ENCODE peak calls at places on chromosomes 6 and 20, in seven cellular contexts. One of them, this sample, is unnamed.

GRCh38 chr6:115665310-115665709 is 395.4 kb downstream of the FRK start:
- DNase-seq in SK-N-SH: no peak
- DNase-seq in K562: no peak
- DNase-seq in HCT116: no peak
- DNase-seq in T47D: no peak
- DNase-seq in GM12878: no peak
- DNase-seq in H1: no peak
- DNase-seq in this sample: no peak

GRCh38 chr6:44696686-44697085 is 309.2 kb downstream of the CDC5L start:
- DNase-seq in SK-N-SH: peak; percentile 59
- DNase-seq in GM12878: no peak
- DNase-seq in HCT116: no peak
- DNase-seq in K562: no peak
- DNase-seq in T47D: no peak
- DNase-seq in H1: no peak
- DNase-seq in this sample: no peak

GRCh38 chr6:91691449-91691848 is 1104.6 kb upstream of the MAP3K7 start:
- DNase-seq in K562: no peak
- DNase-seq in HCT116: no peak
- DNase-seq in T47D: peak; percentile 5
- DNase-seq in H1: no peak
- DNase-seq in SK-N-SH: no peak
- DNase-seq in GM12878: no peak
- DNase-seq in this sample: no peak

GRCh38 chr6:29791786-29792122 is 35.9 kb upstream of the HLA-G start:
- DNase-seq in H1: no peak
- DNase-seq in HCT116: no peak
- DNase-seq in K562: no peak
- DNase-seq in SK-N-SH: peak; percentile 14
- DNase-seq in T47D: no peak
- DNase-seq in GM12878: no peak
- DNase-seq in this sample: no peak

GRCh38 chr6:130676077-130676772 is 151.0 kb upstream of the SMLR1 start:
- DNase-seq in K562: no peak
- DNase-seq in GM12878: no peak
- DNase-seq in SK-N-SH: no peak
- DNase-seq in HCT116: no peak
- DNase-seq in T47D: no peak
- DNase-seq in H1: no peak
- DNase-seq in this sample: no peak

GRCh38 chr6:39350723-39351505 is 28.4 kb upstream of the KCNK16 start:
- DNase-seq in H1: no peak
- DNase-seq in GM12878: no peak
- DNase-seq in HCT116: no peak
- DNase-seq in K562: no peak
- DNase-seq in T47D: no peak
- DNase-seq in SK-N-SH: no peak
- DNase-seq in this sample: no peak

GRCh38 chr20:36018208-36018988 is 50.0 kb downstream of the CNBD2 start:
- DNase-seq in SK-N-SH: no peak
- DNase-seq in K562: no peak
- DNase-seq in H1: no peak
- DNase-seq in GM12878: no peak
- DNase-seq in T47D: no peak
- DNase-seq in HCT116: no peak
- DNase-seq in this sample: peak; percentile 85

GRCh38 chr6:18343741-18344140 is 43.4 kb upstream of the RNF144B start:
- DNase-seq in K562: no peak
- DNase-seq in H1: no peak
- DNase-seq in SK-N-SH: no peak
- DNase-seq in HCT116: no peak
- DNase-seq in GM12878: no peak
- DNase-seq in T47D: no peak
- DNase-seq in this sample: no peak

GRCh38 chr6:89768324-89768723 is 51.3 kb downstream of the MDN1 start:
- DNase-seq in K562: no peak
- DNase-seq in T47D: no peak
- DNase-seq in GM12878: no peak
- DNase-seq in H1: no peak
- DNase-seq in HCT116: no peak
- DNase-seq in SK-N-SH: no peak
- DNase-seq in this sample: no peak

GRCh38 chr6:140437619-140438345 is 1063.3 kb upstream of the CITED2 start:
- DNase-seq in K562: no peak
- DNase-seq in T47D: no peak
- DNase-seq in SK-N-SH: no peak
- DNase-seq in H1: no peak
- DNase-seq in HCT116: no peak
- DNase-seq in GM12878: no peak
- DNase-seq in this sample: no peak

GRCh38 chr6:100171533-100172321 is 177.7 kb upstream of the MCHR2 start:
- DNase-seq in SK-N-SH: no peak
- DNase-seq in H1: no peak
- DNase-seq in HCT116: no peak
- DNase-seq in K562: no peak
- DNase-seq in GM12878: peak; percentile 60
- DNase-seq in T47D: no peak
- DNase-seq in this sample: no peak

GRCh38 chr6:79872986-79873385 is 74.4 kb downstream of the ELOVL4 start:
- DNase-seq in GM12878: no peak
- DNase-seq in K562: no peak
- DNase-seq in H1: no peak
- DNase-seq in T47D: no peak
- DNase-seq in SK-N-SH: no peak
- DNase-seq in HCT116: no peak
- DNase-seq in this sample: no peak

GRCh38 chr6:28771401-28772267 is 152.2 kb downstream of the TRIM27 start:
- DNase-seq in K562: peak; percentile 61
- DNase-seq in H1: no peak
- DNase-seq in GM12878: no peak
- DNase-seq in HCT116: no peak
- DNase-seq in T47D: no peak
- DNase-seq in SK-N-SH: no peak
- DNase-seq in this sample: no peak

GRCh38 chr6:44172759-44173500 is 14.3 kb downstream of the CAPN11 start:
- DNase-seq in K562: peak; percentile 94
- DNase-seq in SK-N-SH: peak; percentile 88
- DNase-seq in H1: no peak
- DNase-seq in HCT116: peak; percentile 59
- DNase-seq in GM12878: peak; percentile 30
- DNase-seq in T47D: peak; percentile 89
- DNase-seq in this sample: peak; percentile 67

GRCh38 chr20:39799366-39799965 is 837.3 kb downstream of the DHX35 start:
- DNase-seq in H1: no peak
- DNase-seq in T47D: no peak
- DNase-seq in K562: no peak
- DNase-seq in HCT116: no peak
- DNase-seq in GM12878: no peak
- DNase-seq in SK-N-SH: no peak
- DNase-seq in this sample: no peak

GRCh38 chr6:142838821-142839685 is 105.9 kb downstream of the HIVEP2 start:
- DNase-seq in GM12878: no peak
- DNase-seq in K562: no peak
- DNase-seq in H1: no peak
- DNase-seq in T47D: no peak
- DNase-seq in SK-N-SH: no peak
- DNase-seq in HCT116: peak; percentile 86
- DNase-seq in this sample: peak; percentile 73

GRCh38 chr6:50819906-50820589 is 1.4 kb downstream of the TFAP2B start:
- DNase-seq in K562: no peak
- DNase-seq in SK-N-SH: no peak
- DNase-seq in H1: no peak
- DNase-seq in T47D: peak; percentile 10
- DNase-seq in GM12878: no peak
- DNase-seq in HCT116: no peak
- DNase-seq in this sample: no peak

GRCh38 chr6:158357570-158358216 is 45.4 kb downstream of the TULP4 start:
- DNase-seq in H1: no peak
- DNase-seq in K562: no peak
- DNase-seq in T47D: no peak
- DNase-seq in SK-N-SH: no peak
- DNase-seq in GM12878: peak; percentile 62
- DNase-seq in HCT116: no peak
- DNase-seq in this sample: no peak

GRCh38 chr20:20213722-20214121 is 154.2 kb upstream of the INSM1 start:
- DNase-seq in H1: no peak
- DNase-seq in SK-N-SH: no peak
- DNase-seq in K562: no peak
- DNase-seq in T47D: no peak
- DNase-seq in GM12878: no peak
- DNase-seq in HCT116: no peak
- DNase-seq in this sample: no peak

GRCh38 chr6:50939931-50940330 is 121.3 kb downstream of the TFAP2B start:
- DNase-seq in SK-N-SH: no peak
- DNase-seq in T47D: no peak
- DNase-seq in K562: no peak
- DNase-seq in GM12878: no peak
- DNase-seq in HCT116: no peak
- DNase-seq in H1: no peak
- DNase-seq in this sample: no peak

GRCh38 chr6:119856136-119856535 is 506.6 kb upstream of the MAN1A1 start:
- DNase-seq in SK-N-SH: no peak
- DNase-seq in K562: no peak
- DNase-seq in H1: no peak
- DNase-seq in T47D: no peak
- DNase-seq in HCT116: no peak
- DNase-seq in GM12878: peak; percentile 3
- DNase-seq in this sample: no peak

GRCh38 chr6:69894578-69895347 is 28.4 kb downstream of the COL19A1 start:
- DNase-seq in H1: no peak
- DNase-seq in T47D: peak; percentile 57
- DNase-seq in GM12878: peak; percentile 62
- DNase-seq in SK-N-SH: no peak
- DNase-seq in HCT116: no peak
- DNase-seq in K562: no peak
- DNase-seq in this sample: no peak

GRCh38 chr20:9478801-9479200 is 35.6 kb upstream of the LAMP5 start:
- DNase-seq in SK-N-SH: no peak
- DNase-seq in GM12878: no peak
- DNase-seq in K562: no peak
- DNase-seq in H1: no peak
- DNase-seq in HCT116: no peak
- DNase-seq in T47D: peak; percentile 37
- DNase-seq in this sample: no peak

GRCh38 chr20:49634116-49634515 is 66.2 kb upstream of the PTGIS start:
- DNase-seq in K562: no peak
- DNase-seq in T47D: no peak
- DNase-seq in SK-N-SH: no peak
- DNase-seq in GM12878: no peak
- DNase-seq in HCT116: no peak
- DNase-seq in H1: no peak
- DNase-seq in this sample: no peak

GRCh38 chr20:49633643-49634042 is 65.7 kb upstream of the PTGIS start:
- DNase-seq in GM12878: no peak
- DNase-seq in SK-N-SH: no peak
- DNase-seq in H1: no peak
- DNase-seq in K562: no peak
- DNase-seq in T47D: no peak
- DNase-seq in HCT116: no peak
- DNase-seq in this sample: no peak

GRCh38 chr20:49635829-49636228 is 67.9 kb upstream of the PTGIS start:
- DNase-seq in H1: no peak
- DNase-seq in T47D: no peak
- DNase-seq in HCT116: no peak
- DNase-seq in GM12878: no peak
- DNase-seq in K562: no peak
- DNase-seq in SK-N-SH: no peak
- DNase-seq in this sample: no peak

GRCh38 chr20:49636447-49636846 is 68.5 kb upstream of the PTGIS start:
- DNase-seq in H1: no peak
- DNase-seq in K562: no peak
- DNase-seq in T47D: no peak
- DNase-seq in HCT116: no peak
- DNase-seq in GM12878: no peak
- DNase-seq in SK-N-SH: no peak
- DNase-seq in this sample: no peak

GRCh38 chr20:49635171-49635570 is 67.2 kb upstream of the PTGIS start:
- DNase-seq in GM12878: no peak
- DNase-seq in SK-N-SH: peak; percentile 49
- DNase-seq in H1: no peak
- DNase-seq in T47D: no peak
- DNase-seq in HCT116: no peak
- DNase-seq in K562: no peak
- DNase-seq in this sample: no peak
- TF ChIP-seq JUND in GM12878: no peak
- TF ChIP-seq JUND in SK-N-SH: no peak
- TF ChIP-seq JUND in H1: no peak
- TF ChIP-seq JUND in T47D: no peak
- TF ChIP-seq JUND in HCT116: no peak
- TF ChIP-seq JUND in K562: no peak
- TF ChIP-seq JUND in this sample: no peak

DNA sequence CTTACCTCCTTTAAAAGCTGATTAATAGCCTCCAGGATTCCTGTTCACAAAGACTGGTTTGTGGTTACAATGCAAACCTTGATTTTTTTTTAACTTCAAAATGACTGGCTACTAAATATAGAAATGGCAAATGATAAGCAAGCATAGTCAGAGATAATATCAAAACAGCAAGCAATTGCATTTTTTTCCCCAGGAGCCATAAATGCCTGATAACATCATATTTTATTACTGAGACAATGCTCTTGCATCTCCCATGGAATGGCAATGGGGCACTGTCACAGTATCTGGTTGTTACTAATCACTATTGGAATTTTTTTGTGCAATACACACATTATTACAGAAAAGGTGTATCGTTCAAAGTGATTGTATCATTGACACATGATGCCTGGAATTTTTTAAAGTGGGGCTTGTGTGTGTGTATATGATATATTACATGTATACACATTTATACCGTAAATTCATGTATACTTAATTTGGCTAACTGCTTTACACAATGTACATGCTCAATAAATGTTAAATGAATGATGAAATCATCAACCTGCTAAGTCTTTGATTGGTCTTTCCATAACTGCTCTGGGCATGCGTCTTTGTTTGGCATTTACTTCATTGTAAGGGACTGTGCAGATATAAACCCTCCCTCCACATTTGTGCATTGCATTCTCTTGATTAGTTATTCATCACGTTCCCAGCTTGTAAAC is 985 bp upstream of the SALL4 start:
- DNase-seq in SK-N-SH: peak; percentile 36
- DNase-seq in H1: no peak
- DNase-seq in HCT116: no peak
- DNase-seq in K562: no peak
- DNase-seq in T47D: no peak
- DNase-seq in GM12878: no peak
- DNase-seq in this sample: no peak
- TF ChIP-seq JUND in SK-N-SH: peak; percentile 65
- TF ChIP-seq JUND in H1: no peak
- TF ChIP-seq JUND in HCT116: no peak
- TF ChIP-seq JUND in K562: no peak
- TF ChIP-seq JUND in T47D: no peak
- TF ChIP-seq JUND in GM12878: no peak
- TF ChIP-seq JUND in this sample: no peak

GRCh38 chr20:31841928-31842327 is 3.5 kb downstream of the FOXS1 start:
- DNase-seq in H1: no peak
- DNase-seq in GM12878: no peak
- DNase-seq in SK-N-SH: no peak
- DNase-seq in T47D: no peak
- DNase-seq in HCT116: no peak
- DNase-seq in K562: peak; percentile 72
- DNase-seq in this sample: peak; percentile 38
- TF ChIP-seq JUND in H1: no peak
- TF ChIP-seq JUND in GM12878: no peak
- TF ChIP-seq JUND in SK-N-SH: no peak
- TF ChIP-seq JUND in T47D: no peak
- TF ChIP-seq JUND in HCT116: no peak
- TF ChIP-seq JUND in K562: peak; percentile 35
- TF ChIP-seq JUND in this sample: no peak

GRCh38 chr20:46012926-46013825 is 4.5 kb downstream of the MMP9 start:
- DNase-seq in K562: no peak
- DNase-seq in H1: no peak
- DNase-seq in HCT116: no peak
- DNase-seq in T47D: no peak
- DNase-seq in GM12878: no peak
- DNase-seq in SK-N-SH: peak; percentile 46
- DNase-seq in this sample: no peak
- TF ChIP-seq JUND in K562: no peak
- TF ChIP-seq JUND in H1: no peak
- TF ChIP-seq JUND in HCT116: no peak
- TF ChIP-seq JUND in T47D: no peak
- TF ChIP-seq JUND in GM12878: no peak
- TF ChIP-seq JUND in SK-N-SH: no peak
- TF ChIP-seq JUND in this sample: no peak